ENCODE peak calls at places on chromosomes 1 and 21, in eight cellular contexts. J is activated CD8-positive, alpha-beta memory T cell treated with anti-CD3 and anti-CD28 coated beads for 4 hours; D is activated CD4-positive, CD25-positive, alpha-beta regulatory T cell treated with anti-CD3 and anti-CD28 coated beads, Interleukin-2, amount 50 U/mL, for 72 hours; T is effector memory CD8-positive, alpha-beta T cell; Q is germinal center; S is stimulated activated CD8-positive, alpha-beta memory T cell treated with anti-CD3 and anti-CD28 coated beads, Interleukin-2, amount 100 ng/mL, for 1 hour; O is NCI-H460; K is ovary. X is an unnamed sample.
A peak's percentile ranks its signal among the peaks of the same experiment; 100 is the strongest.

GRCh38 chr1:155183775-155184221 is 10.1 kb downstream of the TRIM46 start:
- DNase-seq in D (no peak), S (no peak), O (no peak), J (no peak), K (peak; percentile 16), Q (no peak), T (no peak), X (no peak)

GRCh38 chr1:234840253-234840652 is 230.3 kb upstream of the IRF2BP2 start:
- DNase-seq in K (no peak), D (no peak), Q (no peak), S (no peak), T (no peak), O (no peak), J (no peak), X (no peak)

GRCh38 chr1:97505289-97505688 is 415.5 kb downstream of the DPYD start:
- DNase-seq in S (no peak), D (no peak), J (no peak), K (no peak), T (no peak), O (no peak), Q (no peak), X (no peak)

GRCh38 chr21:42535602-42536171 is 22.0 kb downstream of the SLC37A1 start:
- DNase-seq in D (no peak), J (no peak), Q (peak; percentile 77), O (no peak), S (no peak), T (no peak), K (no peak), X (peak; percentile 69)

GRCh38 chr1:99956755-99957154 is 13.0 kb upstream of the SLC35A3 start:
- DNase-seq in K (no peak), Q (no peak), S (no peak), J (no peak), O (no peak), D (no peak), T (no peak), X (no peak)

GRCh38 chr1:19872190-19872589 is 10.0 kb upstream of the OTUD3 start:
- DNase-seq in S (no peak), Q (no peak), T (no peak), K (no peak), O (no peak), J (no peak), D (no peak), X (no peak)

GRCh38 chr1:157494093-157494492 is 58.2 kb downstream of the FCRL5 start:
- DNase-seq in T (no peak), Q (no peak), K (no peak), J (no peak), D (no peak), O (no peak), S (no peak), X (no peak)

GRCh38 chr1:231612393-231613089 is 14.0 kb upstream of the DISC1 start:
- DNase-seq in O (no peak), D (peak; percentile 40), T (peak; percentile 35), J (no peak), Q (peak; percentile 36), K (no peak), S (peak; percentile 24), X (peak; percentile 53)

GRCh38 chr1:229758101-229759036 is 132.3 kb downstream of the URB2 start:
- DNase-seq in K (no peak), O (no peak), T (no peak), Q (no peak), D (no peak), S (no peak), J (no peak), X (no peak)

GRCh38 chr1:81978945-81979344 is 178.2 kb downstream of the ADGRL2 start:
- DNase-seq in S (no peak), D (no peak), K (no peak), T (no peak), Q (no peak), J (no peak), O (no peak), X (no peak)

GRCh38 chr21:21612446-21612845 is 614.2 kb downstream of the NCAM2 start:
- DNase-seq in D (no peak), O (peak; percentile 27), J (no peak), T (no peak), K (no peak), Q (no peak), S (no peak), X (no peak)

GRCh38 chr21:21247441-21247840 is 249.2 kb downstream of the NCAM2 start:
- DNase-seq in Q (no peak), D (no peak), T (no peak), J (no peak), O (peak; percentile 24), K (no peak), S (no peak), X (no peak)

GRCh38 chr1:235304549-235305451 is 23.2 kb downstream of the ARID4B start:
- DNase-seq in K (no peak), J (no peak), D (no peak), T (peak; percentile 37), S (no peak), Q (no peak), O (no peak), X (no peak)

GRCh38 chr1:33237579-33237978 is 18.7 kb upstream of the ZNF362 start:
- DNase-seq in K (no peak), T (peak; percentile 3), D (peak; percentile 22), Q (peak; percentile 12), O (no peak), S (no peak), J (no peak), X (no peak)

GRCh38 chr1:201493757-201494617 is 12.9 kb downstream of the CSRP1 start:
- DNase-seq in S (no peak), Q (no peak), T (no peak), J (no peak), D (no peak), O (no peak), K (peak; percentile 82), X (no peak)

GRCh38 chr21:38037416-38037815 is 121.2 kb upstream of the KCNJ6 start:
- DNase-seq in T (no peak), K (no peak), D (no peak), S (no peak), Q (no peak), J (no peak), O (no peak), X (no peak)

GRCh38 chr21:17270234-17270633 is 242.6 kb upstream of the CXADR start:
- DNase-seq in S (no peak), O (peak; percentile 38), D (no peak), Q (no peak), J (no peak), K (peak; percentile 60), T (no peak), X (no peak)

GRCh38 chr1:171219751-171220385 is 28.4 kb upstream of the FMO1 start:
- DNase-seq in S (no peak), D (no peak), J (no peak), T (no peak), K (no peak), Q (no peak), O (no peak), X (no peak)

GRCh38 chr1:12480748-12481362 is 137.2 kb downstream of the DHRS3 start:
- DNase-seq in O (peak; percentile 70), J (no peak), D (no peak), S (no peak), K (no peak), Q (peak; percentile 13), T (no peak), X (peak; percentile 15)

GRCh38 chr21:20004353-20004752 is 993.9 kb upstream of the NCAM2 start:
- DNase-seq in S (no peak), K (no peak), O (no peak), D (no peak), T (no peak), J (no peak), Q (no peak), X (no peak)

GRCh38 chr1:75808921-75809320 is 12.2 kb downstream of the MSH4 start:
- DNase-seq in Q (no peak), J (no peak), S (no peak), T (no peak), O (no peak), K (no peak), D (no peak), X (no peak)

GRCh38 chr1:232844791-232845190 is 39.6 kb downstream of the MAP10 start:
- DNase-seq in T (no peak), Q (no peak), S (no peak), O (no peak), J (no peak), D (no peak), K (no peak), X (no peak)

GRCh38 chr1:113905435-113905861 is 322 bp downstream of the DCLRE1B start:
- DNase-seq in T (no peak), S (peak; percentile 3), K (no peak), J (peak; percentile 4), Q (peak; percentile 45), O (no peak), D (no peak), X (no peak)

GRCh38 chr21:44687671-44688070 is 5.7 kb upstream of the KRTAP12-1 start:
- DNase-seq in T (no peak), K (no peak), S (no peak), D (no peak), Q (no peak), J (no peak), O (no peak), X (no peak)

X was measured in GM06990.